ENCODE peak calls at places on chromosomes 6 and 20, in ten cellular contexts. F is AG10803; X is stimulated activated CD8-positive, alpha-beta memory T cell treated with anti-CD3 and anti-CD28 coated beads, Interleukin-7, amount 100 ng/mL, for 1 hour; P is GM04504; T is RPMI7951; B is EL; S is GM20000; E is SHP77; I is NCI-H2227 treated with DMSO at 0.1 percent for 48 hours; Y is NCI-H1092 treated with DMSO at 0.1 percent for 48 hours. D is an unnamed sample.

GRCh38 chr6:134422426-134423231 is 104.7 kb upstream of the SGK1 start:
- DNase-seq in F (peak), E (no peak), Y (no peak), T (peak), P (peak), X (no peak), I (no peak), B (peak), S (no peak), D (no peak)

GRCh38 chr20:2004171-2004570 is 10.3 kb upstream of the PDYN start:
- DNase-seq in F (no peak), S (no peak), P (no peak), T (no peak), B (no peak), X (no peak), E (no peak), I (no peak), Y (no peak), D (no peak)

GRCh38 chr6:139738801-139739490 is 364.5 kb upstream of the CITED2 start:
- DNase-seq in T (no peak), B (no peak), E (no peak), Y (no peak), I (no peak), F (no peak), P (no peak), S (no peak), X (no peak), D (no peak)

GRCh38 chr20:4809707-4810106 is 88.0 kb downstream of the PRND start:
- DNase-seq in I (no peak), Y (no peak), X (no peak), B (no peak), T (no peak), S (no peak), E (no peak), P (no peak), F (no peak), D (no peak)

GRCh38 chr6:22078802-22079545 is 217.9 kb downstream of the PRL start:
- DNase-seq in B (peak), X (no peak), T (no peak), E (no peak), F (peak), P (no peak), I (no peak), S (no peak), Y (no peak), D (no peak)

GRCh38 chr20:9068896-9069663 is at the start of gene PLCB4:
- DNase-seq in I (peak), Y (peak), E (peak), P (no peak), S (no peak), F (peak), T (peak), B (peak), X (no peak), D (no peak)

GRCh38 chr6:13251242-13251641 is 77.1 kb downstream of the TBC1D7 start:
- DNase-seq in F (no peak), X (no peak), P (no peak), I (no peak), B (no peak), Y (no peak), T (no peak), S (no peak), E (peak), D (no peak)

GRCh38 chr6:44022671-44023352 is 104.4 kb downstream of the MRPL14 start:
- DNase-seq in Y (no peak), S (no peak), B (no peak), E (no peak), X (no peak), I (no peak), P (no peak), F (no peak), T (no peak), D (no peak)

GRCh38 chr20:59746155-59746554 is 141.8 kb downstream of the PHACTR3 start:
- DNase-seq in F (no peak), I (no peak), P (no peak), E (no peak), S (no peak), B (no peak), X (no peak), Y (no peak), T (no peak), D (no peak)

GRCh38 chr6:31907158-31907813 is 5.4 kb upstream of the ZBTB12 start:
- DNase-seq in S (no peak), P (peak), B (peak), I (peak), E (no peak), X (no peak), F (peak), T (peak), Y (no peak), D (no peak)

GRCh38 chr6:29647927-29648642 is 8.8 kb upstream of the MOG start:
- DNase-seq in F (peak), I (peak), X (no peak), E (peak), S (no peak), T (peak), Y (peak), B (peak), P (no peak), D (no peak)

GRCh38 chr6:340991-341827 is 48.9 kb downstream of the DUSP22 start:
- DNase-seq in I (no peak), E (no peak), P (no peak), B (no peak), S (peak), X (no peak), Y (no peak), T (no peak), F (no peak), D (no peak)

GRCh38 chr6:52356017-52356416 is 5.9 kb upstream of the PAQR8 start:
- DNase-seq in Y (no peak), P (no peak), F (no peak), I (no peak), X (no peak), T (no peak), E (no peak), B (no peak), S (no peak), D (no peak)

GRCh38 chr20:433300-433975 is 25.3 kb downstream of the RBCK1 start:
- DNase-seq in S (peak), F (no peak), I (no peak), Y (no peak), X (peak), T (peak), E (no peak), P (no peak), B (peak), D (no peak)

GRCh38 chr6:156933201-156934053 is 156.2 kb downstream of the ARID1B start:
- DNase-seq in Y (peak), F (no peak), S (no peak), T (no peak), B (no peak), X (no peak), P (no peak), E (no peak), I (peak), D (no peak)

GRCh38 chr20:19823971-19824370 is 65.9 kb downstream of the RIN2 start:
- DNase-seq in I (no peak), X (no peak), B (no peak), T (no peak), E (no peak), S (no peak), Y (no peak), P (no peak), F (no peak), D (no peak)

GRCh38 chr6:30135147-30135546 is 793 bp upstream of the TRIM40 start:
- DNase-seq in E (no peak), B (peak), Y (no peak), F (no peak), P (no peak), T (no peak), I (no peak), X (no peak), S (no peak), D (no peak)

GRCh38 chr6:139472341-139473038 is 98.0 kb upstream of the CITED2 start:
- DNase-seq in F (peak), P (no peak), T (no peak), Y (no peak), X (no peak), I (no peak), S (no peak), E (no peak), B (no peak), D (no peak)

GRCh38 chr6:100574836-100575235 is 110.1 kb upstream of the SIM1 start:
- DNase-seq in B (no peak), S (no peak), X (no peak), Y (no peak), E (no peak), T (no peak), I (no peak), P (no peak), F (no peak), D (no peak)

GRCh38 chr6:169044376-169045230 is 209.0 kb downstream of the THBS2 start:
- DNase-seq in X (no peak), E (no peak), Y (no peak), B (no peak), F (no peak), I (no peak), T (no peak), P (no peak), S (no peak), D (no peak)

GRCh38 chr6:109506841-109507240 is 23.8 kb upstream of the ZBTB24 start:
- DNase-seq in I (no peak), X (no peak), T (no peak), S (no peak), E (no peak), B (no peak), P (no peak), F (no peak), Y (no peak), D (no peak)

GRCh38 chr6:26249709-26249958 is 115.4 kb upstream of the BTN3A2 start:
- DNase-seq in T (no peak), Y (no peak), X (no peak), F (no peak), I (peak), B (no peak), S (no peak), E (peak), P (no peak), D (no peak)

GRCh38 chr20:31570735-31571617 is 34.1 kb upstream of the ID1 start:
- DNase-seq in E (peak), F (peak), I (no peak), Y (no peak), T (peak), X (no peak), S (no peak), B (peak), P (no peak), D (no peak)

GRCh38 chr6:131160254-131160758 is 25.0 kb downstream of the AKAP7 start:
- DNase-seq in B (no peak), T (no peak), F (no peak), X (no peak), E (no peak), I (no peak), P (no peak), S (no peak), Y (no peak), D (no peak)

GRCh38 chr6:152404936-152405595 is 232.1 kb downstream of the SYNE1 start:
- DNase-seq in P (no peak), Y (no peak), I (no peak), B (peak), F (no peak), X (no peak), S (no peak), T (no peak), E (no peak), D (no peak)

GRCh38 chr6:144744720-144745119 is 459.6 kb downstream of the UTRN start:
- DNase-seq in Y (peak), T (no peak), I (no peak), P (no peak), X (no peak), S (no peak), E (no peak), F (no peak), B (no peak), D (no peak)

GRCh38 chr6:117685359-117685758 is 10.1 kb downstream of the NUS1 start:
- DNase-seq in F (no peak), P (no peak), I (no peak), X (no peak), S (no peak), Y (no peak), B (no peak), E (no peak), T (no peak), D (no peak)

GRCh38 chr20:11989018-11989771 is 71.5 kb downstream of the BTBD3 start:
- DNase-seq in F (no peak), P (no peak), E (no peak), S (no peak), T (no peak), B (no peak), I (no peak), Y (no peak), X (no peak), D (no peak)

GRCh38 chr6:168609914-168610490 is 169.0 kb downstream of the SMOC2 start:
- DNase-seq in P (no peak), B (no peak), S (no peak), I (no peak), Y (no peak), T (no peak), X (no peak), F (no peak), E (no peak), D (no peak)

GRCh38 chr6:122180132-122180531 is 219.3 kb upstream of the HSF2 start:
- DNase-seq in E (no peak), Y (no peak), T (no peak), F (peak), I (no peak), B (no peak), X (no peak), S (no peak), P (no peak), D (no peak)

GRCh38 chr6:28488916-28489365 is 26.7 kb downstream of the GPX6 start:
- DNase-seq in X (no peak), T (peak), S (no peak), I (peak), B (peak), F (peak), Y (no peak), P (peak), E (no peak), D (no peak)

GRCh38 chr6:144286503-144287393 is 1.6 kb downstream of the UTRN start:
- DNase-seq in E (no peak), F (peak), P (peak), Y (no peak), B (peak), T (peak), S (peak), X (no peak), I (no peak), D (no peak)

GRCh38 chr20:62308102-62308822 is 5.5 kb downstream of the ADRM1 start:
- DNase-seq in I (no peak), X (no peak), S (no peak), T (no peak), Y (no peak), B (no peak), P (no peak), E (no peak), F (no peak), D (no peak)

GRCh38 chr6:95431637-95432228 is 145.6 kb upstream of the MANEA start:
- DNase-seq in I (peak), T (peak), X (no peak), S (peak), P (peak), F (peak), Y (peak), B (peak), E (peak), D (no peak)

GRCh38 chr6:158711264-158711663 is 61.4 kb downstream of the SYTL3 start:
- DNase-seq in S (no peak), I (no peak), B (no peak), Y (no peak), E (no peak), P (no peak), F (no peak), X (no peak), T (peak), D (no peak)

GRCh38 chr6:156533860-156534580 is 243.2 kb upstream of the ARID1B start:
- DNase-seq in F (no peak), I (no peak), B (no peak), P (no peak), Y (no peak), E (no peak), X (no peak), T (no peak), S (no peak), D (no peak)

GRCh38 chr6:123118811-123119210 is 122.8 kb downstream of the CLVS2 start:
- DNase-seq in B (no peak), F (no peak), Y (no peak), X (no peak), P (no peak), T (no peak), S (no peak), I (no peak), E (peak), D (no peak)

GRCh38 chr6:120935007-120935406 is 399.3 kb downstream of the TBC1D32 start:
- DNase-seq in B (no peak), P (no peak), E (no peak), S (no peak), I (no peak), X (no peak), Y (no peak), F (no peak), T (no peak), D (no peak)